ENCODE peak calls at places on chromosomes 7 and 10, in five cellular contexts. Y, K, X, Q and O are unnamed samples. For H3K4me1, the result is how much of the 10 kb centered on the place peaks cover.

GRCh38 chr7:44311561-44312495 is 13.6 kb downstream of the CAMK2B start:
- DNase-seq in Y (no peak), K (no peak), X (no peak), Q (no peak), O (no peak)

GRCh38 chr7:148921806-148922205 is 37.7 kb upstream of the EZH2 start:
- DNase-seq in Y (no peak), K (no peak), X (no peak), Q (no peak), O (no peak)

GRCh38 chr10:93397020-93397419 is 85.1 kb downstream of the MYOF start:
- DNase-seq in Y (no peak), K (no peak), X (no peak), Q (no peak), O (no peak)

GRCh38 chr7:117017017-117017451 is 63.7 kb downstream of the ST7 start:
- DNase-seq in Y (no peak), K (no peak), X (no peak), Q (no peak), O (no peak)

GRCh38 chr10:131184503-131184902 is 127.0 kb downstream of the TCERG1L start:
- DNase-seq in Y (no peak), K (no peak), X (no peak), Q (no peak), O (no peak)

GRCh38 chr10:49666685-49667084 is 12.8 kb upstream of the C10orf53 start:
- DNase-seq in Y (no peak), K (no peak), X (no peak), Q (no peak), O (no peak)

GRCh38 chr10:89427629-89428028 is 13.3 kb downstream of the IFIT5 start:
- DNase-seq in Y (no peak), K (no peak), X (no peak), Q (no peak), O (peak)

GRCh38 chr10:35089641-35090161 is 440 bp downstream of the CUL2 start:
- DNase-seq in Y (peak), K (peak), X (peak), Q (peak), O (peak)

GRCh38 chr10:26621889-26622681 is 75.4 kb upstream of the PDSS1 start:
- DNase-seq in Y (no peak), K (peak), X (no peak), Q (no peak), O (peak)

GRCh38 chr7:116912269-116912909 is 40.9 kb upstream of the ST7 start:
- DNase-seq in Y (no peak), K (no peak), X (no peak), Q (no peak), O (no peak)

GRCh38 chr10:124350806-124351205 is 67.9 kb downstream of the OAT start:
- DNase-seq in Y (no peak), K (no peak), X (no peak), Q (no peak), O (no peak)

GRCh38 chr7:129845972-129846327 is 106.8 kb downstream of the UBE2H start:
- DNase-seq in Y (no peak), K (no peak), X (no peak), Q (no peak), O (peak)

GRCh38 chr10:71621263-71621751 is 98.3 kb downstream of the C10orf105 start:
- DNase-seq in Y (no peak), K (no peak), X (no peak), Q (peak), O (no peak)

GRCh38 chr7:142391191-142391992 is 133.5 kb upstream of the PRSS58 start:
- DNase-seq in Y (peak), K (no peak), X (peak), Q (no peak), O (peak)

GRCh38 chr10:95374597-95375209 is 83.9 kb upstream of the PDLIM1 start:
- DNase-seq in Y (no peak), K (no peak), X (peak), Q (peak), O (peak)

GRCh38 chr10:129968937-129969527 is 5.0 kb upstream of the EBF3 start:
- DNase-seq in Y (no peak), K (no peak), X (no peak), Q (no peak), O (no peak)

GRCh38 chr10:129966831-129967578 is 2.9 kb upstream of the EBF3 start:
- DNase-seq in Y (no peak), K (no peak), X (no peak), Q (no peak), O (no peak)

GRCh38 chr10:129969528-129970264 is 5.6 kb upstream of the EBF3 start:
- DNase-seq in Y (no peak), K (no peak), X (no peak), Q (no peak), O (no peak)

GRCh38 chr10:129967579-129968019 is 3.5 kb upstream of the EBF3 start:
- DNase-seq in Y (no peak), K (no peak), X (no peak), Q (no peak), O (no peak)

DNA sequence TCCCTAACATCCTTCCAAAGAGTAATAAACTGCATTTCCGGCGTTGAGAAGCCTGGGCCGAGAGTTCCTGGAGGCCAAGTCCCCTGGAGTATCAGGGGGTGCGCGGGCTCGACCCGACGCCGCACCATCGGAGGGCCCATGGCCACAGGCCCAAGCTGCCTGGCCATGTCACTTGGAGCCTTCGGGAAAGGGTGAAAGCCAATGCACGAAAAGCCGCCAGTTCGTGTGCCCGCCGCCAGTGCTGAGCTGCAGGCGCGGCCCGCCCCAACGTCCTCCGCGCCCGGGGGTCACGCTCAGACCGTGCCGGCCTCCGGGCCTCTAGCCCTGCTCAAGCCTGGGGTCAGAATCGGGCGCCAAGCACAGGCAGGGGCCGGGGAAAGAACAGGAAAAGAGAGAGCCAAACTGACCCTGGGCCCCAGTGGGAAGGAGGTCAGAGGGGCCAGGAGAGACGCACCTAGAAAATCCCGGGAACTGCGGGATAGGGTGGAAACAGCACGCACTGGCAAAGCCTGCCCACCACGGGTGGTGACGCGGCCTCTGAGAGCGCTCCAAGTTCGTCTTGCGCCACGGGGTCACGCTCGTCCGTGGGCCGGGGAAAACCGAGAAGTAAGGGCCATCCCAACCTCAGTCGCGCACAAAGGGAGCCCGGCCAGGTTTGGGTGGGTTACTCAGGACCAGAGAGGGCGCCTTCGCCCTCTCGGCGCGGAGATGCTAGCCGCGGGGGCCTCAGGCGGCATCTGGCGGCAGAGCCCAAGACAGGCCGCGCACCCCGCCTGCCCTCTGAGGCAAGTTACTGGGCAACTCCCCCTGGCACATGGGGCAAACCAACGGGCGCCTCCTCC is 4.2 kb upstream of the EBF3 start:
- DNase-seq in Y (no peak), K (no peak), X (no peak), Q (no peak), O (no peak)
- H3K4me1 ChIP-seq in Y (under half), K (under half), X (under half), Q (under half), O (under half)

DNA sequence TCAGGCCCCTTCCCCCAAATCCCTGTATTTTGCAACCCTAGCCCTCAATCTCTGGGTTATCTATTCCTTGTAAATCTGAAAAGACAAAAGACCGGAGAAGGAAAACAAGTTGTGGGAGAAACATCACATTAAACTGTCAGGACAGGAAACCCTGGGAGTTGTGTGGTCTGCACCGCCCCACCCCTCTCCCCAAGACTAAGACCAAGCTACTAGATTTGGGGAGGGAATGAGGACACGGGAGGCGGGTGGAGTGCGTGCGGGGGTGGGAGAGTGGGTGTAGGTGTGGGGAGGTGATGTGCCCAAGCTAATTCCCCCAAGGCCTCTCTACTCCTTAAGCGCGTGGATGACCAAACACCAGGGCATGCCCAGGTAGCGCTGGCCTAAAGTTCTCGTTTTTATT is 1.3 kb downstream of the JCAD start:
- DNase-seq in Y (no peak), K (no peak), X (no peak), Q (no peak), O (no peak)
- H3K4me3 ChIP-seq in Y (no peak), K (no peak), X (no peak), Q (no peak), O (no peak)

GRCh38 chr10:69732147-69732825 is 69.4 kb upstream of the COL13A1 start:
- DNase-seq in Y (no peak), K (no peak), X (no peak), Q (no peak), O (no peak)
- H3K4me1 ChIP-seq in Y (under half), K (under half), X (under half), Q (under half), O (half or more)

GRCh38 chr7:69177941-69178494 is 420.3 kb upstream of the AUTS2 start:
- DNase-seq in Y (no peak), K (no peak), X (no peak), Q (no peak), O (no peak)
- H3K4me3 ChIP-seq in Y (no peak), K (no peak), X (no peak), Q (no peak), O (no peak)

GRCh38 chr10:80498833-80499671 is 38.6 kb upstream of the SH2D4B start:
- DNase-seq in Y (peak), K (no peak), X (no peak), Q (no peak), O (peak)

GRCh38 chr10:80501913-80502521 is 35.7 kb upstream of the SH2D4B start:
- DNase-seq in Y (no peak), K (no peak), X (no peak), Q (no peak), O (no peak)

GRCh38 chr10:80501381-80501912 is 36.3 kb upstream of the SH2D4B start:
- DNase-seq in Y (no peak), K (no peak), X (no peak), Q (no peak), O (peak)

GRCh38 chr10:80502621-80503583 is 34.8 kb upstream of the SH2D4B start:
- DNase-seq in Y (no peak), K (no peak), X (no peak), Q (no peak), O (no peak)

GRCh38 chr10:80500572-80501380 is 36.9 kb upstream of the SH2D4B start:
- DNase-seq in Y (peak), K (no peak), X (no peak), Q (no peak), O (no peak)
- H3K4me1 ChIP-seq in Y (half or more), K (half or more), X (under half), Q (under half), O (half or more)

GRCh38 chr10:1059902-1060301 is 3.7 kb downstream of the WDR37 start:
- DNase-seq in Y (no peak), K (no peak), X (no peak), Q (no peak), O (peak)

GRCh38 chr10:1054684-1055083 is 1.5 kb upstream of the WDR37 start:
- DNase-seq in Y (no peak), K (no peak), X (no peak), Q (no peak), O (peak)

GRCh38 chr10:1056326-1057105 is at the start of gene WDR37:
- DNase-seq in Y (peak), K (peak), X (peak), Q (peak), O (peak)

GRCh38 chr10:1057106-1057657 is 997 bp downstream of the WDR37 start:
- DNase-seq in Y (no peak), K (no peak), X (no peak), Q (peak), O (no peak)

GRCh38 chr10:1058017-1058416 is 1.8 kb downstream of the WDR37 start:
- DNase-seq in Y (no peak), K (no peak), X (no peak), Q (no peak), O (no peak)
- H3K4me3 ChIP-seq in Y (peak), K (peak), X (peak), Q (peak), O (peak)